ENCODE peak calls at places on chromosomes 3 and 15, in six cellular contexts. T is pancreas; U is WTC11; S is cardiac muscle cell; F is tibial artery; I is CD8-positive, alpha-beta T cell. C is an unnamed sample.

GRCh38 chr3:36957862-36958686 is 13.2 kb upstream of the TRANK1 start:
- DNase-seq in T (no peak), U (no peak), S (peak; percentile 29), F (no peak), I (no peak), C (no peak)

GRCh38 chr3:37372669-37373068 is 198.3 kb upstream of the LRRFIP2 start:
- DNase-seq in T (no peak), U (no peak), S (no peak), F (no peak), I (no peak), C (no peak)

GRCh38 chr3:195023989-195024388 is 247.0 kb downstream of the XXYLT1 start:
- DNase-seq in T (no peak), U (no peak), S (no peak), F (no peak), I (no peak), C (no peak)

GRCh38 chr15:29457729-29458128 is 188.1 kb upstream of the NSMCE3 start:
- DNase-seq in T (no peak), U (no peak), S (peak; percentile 6), F (no peak), I (no peak), C (no peak)

GRCh38 chr3:171842864-171843511 is at the start of gene TMEM212:
- DNase-seq in T (no peak), U (no peak), S (peak; percentile 80), F (no peak), I (no peak), C (no peak)

GRCh38 chr3:99172736-99173657 is 271.5 kb upstream of the DCBLD2 start:
- DNase-seq in T (peak; percentile 9), U (peak; percentile 71), S (peak; percentile 89), F (peak; percentile 51), I (no peak), C (peak; percentile 68)

GRCh38 chr15:66429117-66429516 is 42.4 kb downstream of the MAP2K1 start:
- DNase-seq in T (no peak), U (no peak), S (no peak), F (no peak), I (no peak), C (no peak)

GRCh38 chr3:10957976-10958749 is 34.4 kb upstream of the SLC6A1 start:
- DNase-seq in T (peak; percentile 50), U (no peak), S (peak; percentile 42), F (no peak), I (no peak), C (no peak)

GRCh38 chr3:110165753-110166152 is 828.4 kb upstream of the DPPA4 start:
- DNase-seq in T (no peak), U (peak; percentile 16), S (peak; percentile 18), F (no peak), I (no peak), C (no peak)

GRCh38 chr3:181210275-181210674 is 220.7 kb upstream of the DNAJC19 start:
- DNase-seq in T (no peak), U (no peak), S (peak; percentile 42), F (no peak), I (no peak), C (no peak)

GRCh38 chr3:38477839-38478450 is 18.2 kb upstream of the EXOG start:
- DNase-seq in T (no peak), U (no peak), S (no peak), F (no peak), I (no peak), C (no peak)

GRCh38 chr15:79923515-79924169 is 26.8 kb upstream of the MTHFS start:
- DNase-seq in T (peak; percentile 99), U (peak; percentile 99), S (peak; percentile 98), F (peak; percentile 89), I (peak; percentile 100), C (peak; percentile 94)

GRCh38 chr15:79922512-79923067 is 25.8 kb upstream of the MTHFS start:
- DNase-seq in T (no peak), U (no peak), S (no peak), F (no peak), I (no peak), C (no peak)

GRCh38 chr15:79919749-79920511 is 23.1 kb upstream of the MTHFS start:
- DNase-seq in T (no peak), U (no peak), S (no peak), F (no peak), I (no peak), C (no peak)

GRCh38 chr15:79923068-79923514 is 26.3 kb upstream of the MTHFS start:
- DNase-seq in T (peak; percentile 85), U (peak; percentile 59), S (peak; percentile 56), F (peak; percentile 45), I (peak; percentile 73), C (peak; percentile 57)

DNA sequence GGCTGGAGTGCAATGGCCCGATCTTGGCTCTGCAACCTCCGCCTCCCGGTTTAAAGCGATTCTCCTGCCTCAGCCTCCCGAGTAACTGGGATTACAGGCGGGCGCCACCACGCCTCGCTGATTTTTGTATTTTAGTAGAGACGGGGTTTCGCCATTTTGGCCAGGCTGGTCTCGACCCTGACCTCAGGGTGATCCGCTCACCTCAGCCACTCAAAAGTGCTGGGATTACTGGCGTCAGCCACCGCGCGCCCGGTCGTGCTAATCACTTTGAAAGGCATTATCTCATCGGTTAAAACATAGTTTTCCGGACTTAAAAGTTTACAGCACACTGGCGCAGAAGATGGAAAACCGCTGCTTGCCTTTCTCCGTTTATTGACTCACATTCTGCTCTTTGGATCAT is 27.6 kb upstream of the MTHFS start:
- DNase-seq in T (no peak), U (no peak), S (no peak), F (no peak), I (no peak), C (no peak)
- TF ChIP-seq CTCF in T (no peak), U (no peak), S (no peak), F (no peak), I (no peak), C (no peak)

GRCh38 chr15:84981054-84981710 is 474 bp upstream of the PDE8A start:
- DNase-seq in T (peak; percentile 99), U (peak; percentile 94), S (peak; percentile 99), F (peak; percentile 89), I (peak; percentile 97), C (peak; percentile 98)
- TF ChIP-seq CTCF in T (no peak), U (no peak), S (peak; percentile 7), F (peak; percentile 48), I (no peak), C (no peak)

GRCh38 chr3:155745795-155746550 is 1.1 kb upstream of the PLCH1 start:
- DNase-seq in T (no peak), U (peak; percentile 58), S (peak; percentile 10), F (no peak), I (no peak), C (peak; percentile 54)

GRCh38 chr3:155746703-155747102 is 1.8 kb upstream of the PLCH1 start:
- DNase-seq in T (no peak), U (no peak), S (no peak), F (no peak), I (no peak), C (no peak)

GRCh38 chr3:155744091-155744625 is 713 bp downstream of the PLCH1 start:
- DNase-seq in T (peak; percentile 91), U (peak; percentile 87), S (peak; percentile 27), F (no peak), I (peak; percentile 60), C (peak; percentile 82)

GRCh38 chr3:155743616-155744015 is 1.3 kb downstream of the PLCH1 start:
- DNase-seq in T (no peak), U (no peak), S (no peak), F (no peak), I (no peak), C (no peak)

GRCh38 chr3:155744626-155745324 is at the start of gene PLCH1:
- DNase-seq in T (peak; percentile 90), U (peak; percentile 92), S (peak; percentile 57), F (peak; percentile 68), I (peak; percentile 57), C (peak; percentile 77)
- TF ChIP-seq CTCF in T (no peak), U (no peak), S (no peak), F (no peak), I (no peak), C (no peak)

GRCh38 chr3:8992854-8993253 is 29.6 kb upstream of the RAD18 start:
- DNase-seq in T (no peak), U (no peak), S (no peak), F (no peak), I (no peak), C (no peak)

GRCh38 chr3:8988791-8989558 is 25.7 kb upstream of the RAD18 start:
- DNase-seq in T (no peak), U (no peak), S (no peak), F (no peak), I (no peak), C (no peak)

GRCh38 chr3:8987673-8988655 is 24.7 kb upstream of the RAD18 start:
- DNase-seq in T (no peak), U (peak; percentile 85), S (peak; percentile 74), F (peak; percentile 64), I (no peak), C (peak; percentile 79)

GRCh38 chr3:8992199-8992598 is 28.9 kb upstream of the RAD18 start:
- DNase-seq in T (no peak), U (no peak), S (no peak), F (no peak), I (no peak), C (no peak)

GRCh38 chr3:8990266-8991215 is 27.3 kb upstream of the RAD18 start:
- DNase-seq in T (no peak), U (no peak), S (peak; percentile 68), F (no peak), I (no peak), C (no peak)
- TF ChIP-seq CTCF in T (no peak), U (no peak), S (no peak), F (no peak), I (no peak), C (no peak)

DNA sequence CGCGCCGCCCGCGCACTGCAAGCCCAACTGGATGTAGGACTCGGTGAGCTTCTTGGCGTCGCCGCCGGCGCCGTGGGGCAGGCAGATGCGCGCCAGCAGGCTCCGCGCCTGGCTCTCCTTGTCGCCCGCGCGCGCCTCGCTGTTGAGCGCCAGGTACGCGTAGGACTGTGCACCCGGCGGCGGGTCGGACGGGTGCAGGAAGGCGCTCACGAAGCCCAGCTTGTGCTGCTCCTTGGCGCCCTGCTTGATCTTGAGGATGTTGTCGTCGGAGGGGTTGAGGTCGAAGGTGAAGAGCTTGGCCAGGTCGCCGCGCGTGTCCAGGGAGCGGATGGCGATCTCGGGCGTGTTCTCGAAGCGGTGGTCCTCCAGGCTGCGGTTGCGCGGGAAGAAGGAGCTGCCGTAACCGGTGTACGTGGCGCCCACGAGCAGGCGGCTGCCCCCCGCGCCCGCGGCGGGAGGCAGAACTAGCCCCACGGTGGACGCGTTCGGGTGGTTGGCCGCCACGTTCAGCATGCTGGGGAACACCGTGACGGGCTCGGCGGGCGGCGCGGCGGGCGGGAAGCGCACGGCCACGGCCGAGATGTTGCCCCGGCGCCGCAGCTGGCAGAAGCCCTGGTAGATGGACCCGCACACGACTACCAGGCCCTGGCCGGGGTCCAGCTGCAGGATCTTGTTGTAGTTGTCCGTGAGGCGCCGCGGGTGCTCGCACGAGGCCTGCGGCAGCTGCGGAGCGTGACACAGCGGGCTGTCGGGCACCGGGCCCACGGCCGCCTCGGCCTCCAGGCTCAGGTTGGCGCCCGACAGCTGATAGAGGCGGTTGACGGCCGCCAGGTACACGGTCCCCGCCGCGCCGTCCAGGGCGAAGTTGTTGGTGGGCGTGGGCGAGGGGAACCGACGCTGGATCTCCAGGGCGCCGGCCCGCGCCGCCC is 619 bp downstream of the PLXND1 start:
- DNase-seq in T (no peak), U (peak; percentile 70), S (peak; percentile 60), F (no peak), I (peak; percentile 70), C (no peak)
- TF ChIP-seq CTCF in T (no peak), U (no peak), S (peak; percentile 14), F (no peak), I (no peak), C (no peak)